ENCODE peak calls at places on chromosomes 3 and 15, in seven cellular contexts. C, X, R, F, Y, W and O are unnamed samples.

GRCh38 chr15:89860851-89861360 is 32.9 kb downstream of the AP3S2 start:
- DNase-seq in W (no peak), Y (no peak), R (no peak), X (no peak), F (no peak), C (no peak), O (no peak)

GRCh38 chr3:67804545-67804944 is 150.1 kb upstream of the SUCLG2 start:
- DNase-seq in F (no peak), C (no peak), W (no peak), Y (peak; percentile 13), R (no peak), X (no peak), O (no peak)

GRCh38 chr3:73765878-73766564 is 141.3 kb upstream of the PDZRN3 start:
- DNase-seq in W (no peak), C (no peak), Y (no peak), X (no peak), R (no peak), F (no peak), O (no peak)

GRCh38 chr3:191728186-191728585 is 267.2 kb downstream of the PYDC2 start:
- DNase-seq in F (no peak), C (no peak), Y (no peak), R (no peak), X (no peak), W (no peak), O (no peak)

GRCh38 chr3:183188895-183189462 is 26.4 kb upstream of the LAMP3 start:
- DNase-seq in F (peak; percentile 58), W (no peak), X (no peak), C (no peak), Y (peak; percentile 41), R (peak; percentile 41), O (peak; percentile 30)

GRCh38 chr3:102092617-102093466 is 243.5 kb downstream of the NFKBIZ start:
- DNase-seq in C (no peak), F (no peak), Y (peak; percentile 80), R (no peak), X (peak; percentile 80), W (peak; percentile 98), O (no peak)

GRCh38 chr3:183514048-183514447 is 41.5 kb downstream of the KLHL6 start:
- DNase-seq in W (no peak), Y (no peak), F (no peak), C (no peak), R (no peak), X (no peak), O (no peak)

GRCh38 chr3:138186216-138186615 is 885 bp upstream of the ARMC8 start:
- DNase-seq in F (no peak), R (no peak), X (no peak), W (no peak), Y (peak; percentile 22), C (no peak), O (no peak)

GRCh38 chr3:72523409-72524172 is 324.7 kb downstream of the SHQ1 start:
- DNase-seq in R (peak; percentile 42), C (no peak), W (no peak), F (no peak), Y (no peak), X (no peak), O (no peak)

GRCh38 chr3:177569823-177570657 is 372.8 kb upstream of the TBL1XR1 start:
- DNase-seq in W (no peak), C (no peak), Y (no peak), X (no peak), R (no peak), F (no peak), O (peak; percentile 47)

GRCh38 chr3:169668081-169668956 is 4.8 kb upstream of the MECOM start:
- DNase-seq in F (peak; percentile 28), X (no peak), C (peak; percentile 15), R (peak; percentile 55), W (no peak), Y (peak; percentile 28), O (peak; percentile 22)

GRCh38 chr3:53263907-53264306 is 8.1 kb upstream of the TKT start:
- DNase-seq in X (no peak), W (no peak), C (no peak), F (no peak), Y (no peak), R (no peak), O (no peak)

GRCh38 chr3:112056451-112056929 is 22.0 kb downstream of the TMPRSS7 start:
- DNase-seq in Y (peak; percentile 92), X (peak; percentile 76), R (no peak), C (no peak), F (no peak), W (peak; percentile 43), O (peak; percentile 8)

GRCh38 chr3:119063471-119063870 is 28.8 kb upstream of the IGSF11 start:
- DNase-seq in W (no peak), X (no peak), Y (no peak), R (no peak), F (no peak), C (no peak), O (no peak)

GRCh38 chr3:70832035-70832795 is 519.8 kb upstream of the MDFIC2 start:
- DNase-seq in R (peak; percentile 28), X (no peak), W (peak; percentile 16), C (no peak), F (no peak), Y (peak; percentile 60), O (peak; percentile 81)

GRCh38 chr15:40929730-40930429 is 740 bp downstream of the DLL4 start:
- DNase-seq in F (no peak), W (no peak), C (no peak), X (no peak), Y (peak; percentile 68), R (peak; percentile 73), O (peak; percentile 54)

GRCh38 chr3:9779721-9780450 is 10.1 kb upstream of the CAMK1 start:
- DNase-seq in Y (no peak), W (peak; percentile 28), F (peak; percentile 64), R (no peak), X (no peak), C (no peak), O (no peak)

GRCh38 chr3:26428992-26429391 is 193.6 kb upstream of the LRRC3B start:
- DNase-seq in W (peak; percentile 38), Y (no peak), R (no peak), X (no peak), C (no peak), F (no peak), O (no peak)

GRCh38 chr3:23431759-23432158 is 228.6 kb downstream of the UBE2E2 start:
- DNase-seq in C (no peak), R (no peak), W (no peak), F (no peak), Y (peak; percentile 36), X (no peak), O (no peak)

GRCh38 chr15:78103406-78104118 is 11.2 kb downstream of the SH2D7 start:
- DNase-seq in W (no peak), R (peak; percentile 42), C (no peak), Y (no peak), X (no peak), F (peak; percentile 71), O (no peak)

GRCh38 chr15:24955549-24955929 is 752 bp downstream of the SNRPN start:
- DNase-seq in Y (no peak), W (no peak), R (peak; percentile 42), F (peak; percentile 14), C (no peak), X (no peak), O (no peak)

GRCh38 chr3:190258634-190259033 is 63.6 kb downstream of the CLDN1 start:
- DNase-seq in F (no peak), W (peak; percentile 67), R (no peak), X (peak; percentile 27), C (no peak), Y (no peak), O (no peak)

GRCh38 chr3:63349583-63350177 is 71.6 kb downstream of the SYNPR start:
- DNase-seq in C (no peak), Y (peak; percentile 74), W (peak; percentile 14), F (peak; percentile 26), R (no peak), X (no peak), O (peak; percentile 70)

GRCh38 chr15:72313881-72314280 is 6.1 kb downstream of the CELF6 start:
- DNase-seq in C (no peak), Y (no peak), R (no peak), W (no peak), F (no peak), X (no peak), O (no peak)

GRCh38 chr3:170555329-170555728 is 30.5 kb downstream of the SLC7A14 start:
- DNase-seq in X (peak; percentile 19), C (no peak), F (no peak), R (no peak), Y (peak; percentile 61), W (no peak), O (peak; percentile 9)

GRCh38 chr15:70426065-70426821 is 328.5 kb upstream of the TLE3 start:
- DNase-seq in W (no peak), X (no peak), C (no peak), F (no peak), Y (peak; percentile 50), R (no peak), O (peak; percentile 59)

GRCh38 chr3:69012836-69013255 is 638 bp downstream of the EOGT start:
- DNase-seq in X (no peak), F (peak; percentile 54), Y (peak; percentile 68), C (no peak), R (peak; percentile 75), W (peak; percentile 9), O (peak; percentile 47)

GRCh38 chr3:99909714-99910508 is 92.2 kb downstream of the CMSS1 start:
- DNase-seq in C (no peak), X (peak; percentile 69), F (no peak), W (no peak), Y (peak; percentile 88), R (no peak), O (peak; percentile 53)

GRCh38 chr3:122992628-122993570 is 34.7 kb downstream of the SEMA5B start:
- DNase-seq in W (no peak), C (no peak), F (no peak), Y (no peak), R (peak; percentile 50), X (no peak), O (no peak)

GRCh38 chr15:52097176-52097575 is 15.4 kb downstream of the BCL2L10 start:
- DNase-seq in Y (no peak), F (no peak), X (no peak), W (no peak), R (no peak), C (no peak), O (peak; percentile 47)

GRCh38 chr3:110178965-110179364 is 841.6 kb upstream of the DPPA4 start:
- DNase-seq in X (no peak), R (no peak), F (no peak), Y (no peak), C (no peak), W (no peak), O (peak; percentile 10)

GRCh38 chr3:126124148-126124868 is 40.4 kb upstream of the SLC41A3 start:
- DNase-seq in R (no peak), F (no peak), X (no peak), W (no peak), C (no peak), Y (no peak), O (no peak)

GRCh38 chr3:156093966-156094365 is 26.4 kb upstream of the KCNAB1 start:
- DNase-seq in F (no peak), W (no peak), R (no peak), Y (no peak), C (no peak), X (no peak), O (no peak)

GRCh38 chr15:77599899-77600298 is 32.8 kb downstream of the LINGO1 start:
- DNase-seq in Y (peak; percentile 28), X (no peak), F (no peak), C (no peak), R (peak; percentile 62), W (peak; percentile 41), O (peak; percentile 17)

GRCh38 chr3:152405915-152406802 is 137.4 kb downstream of the MBNL1 start:
- DNase-seq in R (no peak), Y (peak; percentile 80), X (peak; percentile 61), W (no peak), F (no peak), C (no peak), O (peak; percentile 95)

GRCh38 chr15:51380999-51381806 is 39.7 kb downstream of the GLDN start:
- DNase-seq in W (peak; percentile 49), F (peak; percentile 15), C (no peak), R (peak; percentile 39), X (peak; percentile 48), Y (peak; percentile 83), O (peak; percentile 87)

GRCh38 chr3:179308006-179308405 is 14.8 kb upstream of the ZNF639 start:
- DNase-seq in X (no peak), W (no peak), F (no peak), C (no peak), R (no peak), Y (no peak), O (no peak)